ENCODE peak calls at places on chromosomes 2 and 18, in seven cellular contexts. R is body of pancreas, T is spleen, Y is PC-3, P is heart right ventricle, I is uterus, O is cardiac muscle cell. C is an unnamed sample.

GRCh38 chr2:3636586-3637310 is 21.3 kb upstream of the ALLC start:
- DNase-seq in I (no peak), R (no peak), O (no peak), P (no peak), T (peak; percentile 63), Y (no peak), C (no peak)

GRCh38 chr2:59458862-59459261 is 1094.6 kb downstream of the BCL11A start:
- DNase-seq in T (no peak), Y (no peak), I (no peak), R (peak; percentile 43), P (no peak), O (no peak), C (no peak)

GRCh38 chr2:67772216-67773180 is 290.3 kb downstream of the C1D start:
- DNase-seq in I (peak; percentile 83), R (peak; percentile 45), Y (no peak), P (no peak), O (peak; percentile 31), T (no peak), C (no peak)

GRCh38 chr2:146572598-146572997 is 1272.2 kb upstream of the ACVR2A start:
- DNase-seq in O (peak; percentile 10), T (no peak), I (no peak), Y (peak; percentile 69), P (no peak), R (no peak), C (peak; percentile 79)

GRCh38 chr2:86598966-86599365 is 24.7 kb downstream of the RNF103 start:
- DNase-seq in R (no peak), Y (peak; percentile 19), O (no peak), T (no peak), I (no peak), P (no peak), C (peak; percentile 52)

GRCh38 chr2:35035883-35036282 is 1319.7 kb upstream of the CRIM1 start:
- DNase-seq in R (peak; percentile 25), T (no peak), P (no peak), O (no peak), I (no peak), Y (peak; percentile 21), C (peak; percentile 18)

GRCh38 chr2:71661782-71662181 is 208.4 kb downstream of the DYSF start:
- DNase-seq in I (no peak), T (peak; percentile 73), Y (no peak), P (no peak), R (no peak), O (no peak), C (no peak)

GRCh38 chr2:43171789-43172188 is 54.6 kb downstream of the ZFP36L2 start:
- DNase-seq in Y (peak; percentile 42), P (peak; percentile 53), R (peak; percentile 65), I (peak; percentile 64), T (no peak), O (peak; percentile 70), C (no peak)

GRCh38 chr2:72475246-72475645 is 327.6 kb upstream of the CYP26B1 start:
- DNase-seq in O (no peak), T (peak; percentile 25), Y (no peak), I (no peak), R (no peak), P (no peak), C (no peak)

GRCh38 chr18:49723648-49724180 is 89.6 kb downstream of the ACAA2 start:
- DNase-seq in Y (peak; percentile 74), R (no peak), T (no peak), O (peak; percentile 77), I (no peak), P (no peak), C (peak; percentile 67)

GRCh38 chr2:199344012-199344411 is 113.7 kb downstream of the SATB2 start:
- DNase-seq in R (no peak), I (no peak), O (no peak), T (no peak), Y (no peak), P (no peak), C (no peak)

GRCh38 chr18:2104620-2105462 is 466.5 kb downstream of the METTL4 start:
- DNase-seq in T (peak; percentile 80), Y (peak; percentile 64), P (peak; percentile 41), I (no peak), R (peak; percentile 52), O (peak; percentile 73), C (peak; percentile 37)

GRCh38 chr2:169573974-169574299 is 272 bp upstream of the FASTKD1 start:
- DNase-seq in T (no peak), Y (no peak), I (no peak), R (no peak), O (no peak), P (no peak), C (no peak)

GRCh38 chr2:30272761-30273573 is 41.6 kb downstream of the LBH start:
- DNase-seq in Y (peak; percentile 76), T (no peak), R (no peak), P (no peak), I (no peak), O (peak; percentile 75), C (peak; percentile 69)

GRCh38 chr2:9843229-9844035 is at the start of gene TAF1B:
- DNase-seq in P (peak; percentile 88), O (peak; percentile 95), I (peak; percentile 72), Y (peak; percentile 96), T (peak; percentile 96), R (peak; percentile 81), C (peak; percentile 85)

GRCh38 chr2:240569998-240570530 is 1.8 kb downstream of the RNPEPL1 start:
- DNase-seq in O (no peak), Y (no peak), T (peak; percentile 81), I (no peak), R (peak; percentile 35), P (no peak), C (no peak)
- H3K4me3 ChIP-seq in O (no peak overlapping the region), Y (peak overlapping the region; percentile 78), T (peak overlapping the region; percentile 78), I (no peak overlapping the region), R (no peak overlapping the region), P (no peak overlapping the region), C (no peak overlapping the region)

GRCh38 chr2:226813148-226813701 is 13.6 kb upstream of the IRS1 start:
- DNase-seq in T (no peak), Y (peak; percentile 55), I (no peak), P (no peak), R (no peak), O (no peak), C (no peak)
- TF ChIP-seq CTCF in T (peak; percentile 10), Y (peak; percentile 75), I (no peak), P (no peak), R (no peak), O (peak; percentile 45), C (peak; percentile 62)

GRCh38 chr2:74357627-74358026 is 14.4 kb upstream of the SLC4A5 start:
- DNase-seq in O (no peak), T (no peak), P (no peak), R (no peak), Y (no peak), I (no peak), C (no peak)
- H3K36me3 ChIP-seq in O (peaks cover 36% of the 10 kb centered on the region), T (peaks cover 48% of the 10 kb centered on the region), P (peaks cover 85% of the 10 kb centered on the region), R (peaks cover 8% of the 10 kb centered on the region), Y (peaks cover 24% of the 10 kb centered on the region), I (no peaks in the 10 kb centered on the region), C (peaks cover 12% of the 10 kb centered on the region)

DNA sequence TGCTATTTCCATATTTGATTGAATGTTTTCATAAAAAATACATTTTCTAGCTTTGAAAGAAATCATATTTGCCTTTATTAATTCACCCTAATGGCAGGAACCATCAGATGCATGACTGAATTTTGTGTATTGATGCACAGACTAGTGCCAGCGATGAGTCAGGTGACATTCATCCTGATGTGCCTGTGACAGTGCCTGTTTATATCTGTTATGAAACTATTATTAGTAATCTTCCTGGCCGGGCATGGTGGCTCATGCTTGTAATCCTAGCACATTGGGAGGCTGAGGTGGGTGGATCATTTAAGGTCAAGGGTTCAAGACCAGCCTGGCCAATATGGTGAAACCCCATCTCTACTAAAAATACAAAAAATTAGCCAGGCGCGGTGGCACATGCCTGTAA is 170.0 kb downstream of the TSN start:
- DNase-seq in P (no peak), R (no peak), Y (peak; percentile 47), O (no peak), T (no peak), I (no peak), C (peak; percentile 30)
- H3K4me3 ChIP-seq in P (no peak overlapping the region), R (no peak overlapping the region), Y (no peak overlapping the region), O (no peak overlapping the region), T (no peak overlapping the region), I (no peak overlapping the region), C (no peak overlapping the region)